ENCODE peak calls at places on chromosomes 4 and X, in ten cellular contexts. L is SHP77 treated with DMSO at 0.1 percent for 48 hours; W is HFFc6; S is DMS153; V is bronchial epithelial cell; F is CD8-positive, alpha-beta memory T cell; Z is NCI-H1092 treated with DMSO at 0.1 percent for 48 hours; E is effector CD4-positive, alpha-beta T cell; K is GM12891; I is activated effector memory CD4-positive, alpha-beta T cell treated with Interleukin-2 at 50 U/mL for 16 hours. P is an unnamed sample.

GRCh38 chr4:138138774-138139173 is 103.4 kb downstream of the SLC7A11 start:
- DNase-seq in F (no peak), L (no peak), W (no peak), I (no peak), K (no peak), Z (no peak), E (no peak), S (peak; percentile 92), V (no peak), P (no peak)

GRCh38 chr4:159060161-159060560 is 42.7 kb upstream of the RAPGEF2 start:
- DNase-seq in S (no peak), F (no peak), K (no peak), Z (no peak), W (no peak), I (no peak), V (no peak), E (no peak), L (no peak), P (no peak)

GRCh38 chrX:48509245-48509590 is 426 bp downstream of the PORCN start:
- DNase-seq in S (no peak), Z (peak; percentile 1), W (no peak), K (no peak), L (no peak), E (no peak), F (peak; percentile 50), I (no peak), V (no peak), P (no peak)

GRCh38 chrX:136162827-136163427 is 15.6 kb downstream of the FHL1 start:
- DNase-seq in W (peak; percentile 53), E (peak; percentile 16), I (peak; percentile 13), V (peak; percentile 48), K (no peak), Z (no peak), F (peak; percentile 49), S (no peak), L (no peak), P (peak; percentile 61)

GRCh38 chrX:40423299-40423698 is 157.5 kb upstream of the ATP6AP2 start:
- DNase-seq in W (no peak), S (no peak), L (no peak), E (no peak), F (no peak), K (no peak), V (peak; percentile 7), I (no peak), Z (no peak), P (peak; percentile 44)

GRCh38 chrX:120334137-120334536 is 22.9 kb upstream of the TMEM255A start:
- DNase-seq in V (no peak), W (no peak), I (no peak), E (no peak), K (no peak), F (peak; percentile 44), L (no peak), Z (no peak), S (no peak), P (no peak)

GRCh38 chrX:84340981-84341380 is 153.0 kb upstream of the RPS6KA6 start:
- DNase-seq in E (no peak), S (no peak), F (no peak), L (no peak), Z (no peak), V (peak; percentile 5), W (peak; percentile 13), K (no peak), I (no peak), P (peak; percentile 47)

GRCh38 chr4:183716302-183716701 is 57.2 kb downstream of the TRAPPC11 start:
- DNase-seq in W (no peak), I (no peak), S (no peak), K (no peak), Z (no peak), V (no peak), L (no peak), E (no peak), F (no peak), P (peak; percentile 24)

GRCh38 chr4:125397226-125397625 is 82.5 kb downstream of the FAT4 start:
- DNase-seq in L (no peak), I (no peak), W (no peak), V (peak; percentile 37), Z (no peak), F (no peak), E (no peak), K (no peak), S (no peak), P (peak; percentile 18)

GRCh38 chrX:42602136-42602535 is 175.8 kb downstream of the PPP1R2C start:
- DNase-seq in K (no peak), I (no peak), W (no peak), V (no peak), E (no peak), F (no peak), S (no peak), L (no peak), Z (no peak), P (no peak)

GRCh38 chrX:145751943-145752342 is 65.7 kb upstream of the SLITRK2 start:
- DNase-seq in I (no peak), L (no peak), K (no peak), E (no peak), W (no peak), F (no peak), V (no peak), S (no peak), Z (no peak), P (peak; percentile 1)

GRCh38 chr4:40190880-40191815 is 5.7 kb upstream of the RHOH start:
- DNase-seq in S (peak; percentile 44), W (no peak), L (peak; percentile 59), E (no peak), I (no peak), V (peak; percentile 50), F (peak; percentile 53), Z (peak; percentile 86), K (no peak), P (no peak)

GRCh38 chrX:13646154-13646549 is 6.8 kb upstream of the TCEANC start:
- DNase-seq in V (peak; percentile 37), K (no peak), E (peak; percentile 8), W (peak; percentile 39), L (peak; percentile 12), F (peak; percentile 52), S (peak; percentile 37), Z (peak; percentile 63), I (no peak), P (peak; percentile 65)

GRCh38 chr4:9924750-9925149 is 96.5 kb downstream of the SLC2A9 start:
- DNase-seq in I (no peak), F (no peak), W (no peak), K (no peak), Z (peak; percentile 47), V (peak; percentile 95), E (no peak), S (no peak), L (no peak), P (peak; percentile 81)

GRCh38 chr4:144350706-144351105 is 210.2 kb upstream of the GYPA start:
- DNase-seq in V (peak; percentile 61), F (no peak), S (no peak), I (no peak), K (no peak), L (no peak), W (no peak), E (no peak), Z (no peak), P (peak; percentile 49)

GRCh38 chr4:149344436-149344835 is 471.2 kb downstream of the IQCM start:
- DNase-seq in E (no peak), L (no peak), F (no peak), K (no peak), V (peak; percentile 87), W (peak; percentile 18), I (no peak), S (no peak), Z (no peak), P (peak; percentile 31)

GRCh38 chrX:9724711-9725110 is 40.9 kb downstream of the GPR143 start:
- DNase-seq in W (peak; percentile 15), K (no peak), F (no peak), I (no peak), V (peak; percentile 35), L (no peak), S (no peak), E (no peak), Z (no peak), P (peak; percentile 53)

GRCh38 chr4:30103455-30103854 is 616.7 kb upstream of the PCDH7 start:
- DNase-seq in E (no peak), I (no peak), S (no peak), L (no peak), V (peak; percentile 66), W (no peak), K (no peak), Z (no peak), F (no peak), P (peak; percentile 39)

GRCh38 chr4:85779165-85779564 is 304.2 kb downstream of the ARHGAP24 start:
- DNase-seq in S (no peak), K (no peak), F (no peak), L (no peak), W (peak; percentile 55), V (no peak), I (no peak), Z (no peak), E (no peak), P (peak; percentile 80)

GRCh38 chr4:6338175-6338950 is 68.7 kb downstream of the WFS1 start:
- DNase-seq in I (peak; percentile 20), L (no peak), K (no peak), W (no peak), Z (no peak), F (no peak), V (no peak), E (no peak), S (no peak), P (no peak)

GRCh38 chr4:112775801-112776200 is 138.9 kb downstream of the LARP7 start:
- DNase-seq in E (no peak), Z (no peak), S (no peak), K (no peak), I (no peak), L (no peak), F (no peak), V (peak; percentile 61), W (no peak), P (no peak)

GRCh38 chr4:87975466-87975865 is at the start of gene SPP1:
- DNase-seq in V (no peak), E (no peak), S (no peak), W (peak; percentile 9), L (peak; percentile 78), K (no peak), F (no peak), I (no peak), Z (no peak), P (peak; percentile 16)

GRCh38 chr4:48268956-48269860 is at the start of gene TEC:
- DNase-seq in I (no peak), S (no peak), V (peak; percentile 15), Z (no peak), E (no peak), F (peak; percentile 55), W (no peak), K (peak; percentile 19), L (no peak), P (peak; percentile 26)

GRCh38 chrX:150062292-150063137 is 124.2 kb upstream of the EOLA2 start:
- DNase-seq in K (no peak), E (no peak), V (peak; percentile 47), L (peak; percentile 12), S (peak; percentile 85), F (no peak), I (no peak), Z (peak; percentile 63), W (peak; percentile 81), P (peak; percentile 45)

GRCh38 chrX:41145920-41146608 is 60.8 kb downstream of the USP9X start:
- DNase-seq in E (no peak), W (peak; percentile 69), F (no peak), I (no peak), S (no peak), L (no peak), K (no peak), V (peak; percentile 85), Z (no peak), P (peak; percentile 94)